ENCODE peak calls at places on chromosomes 5 and 9, in nine cellular contexts. N is OCI-LY7, K is dorsolateral prefrontal cortex, R is ovary, G is GM23338, I is astrocyte of the cerebellum, T is AG04449, U is AG09309, O is H9. V is an unnamed sample.

GRCh38 chr5:133485468-133485867 is 126.9 kb downstream of the FSTL4 start:
- DNase-seq in I (no peak), O (no peak), T (no peak), G (no peak), R (no peak), K (no peak), U (no peak), N (no peak), V (no peak)

GRCh38 chr5:156326718-156327259 is at the start of gene SGCD:
- DNase-seq in I (peak; percentile 55), T (peak; percentile 74), K (peak; percentile 50), G (peak; percentile 16), N (no peak), O (no peak), R (peak; percentile 60), U (peak; percentile 94), V (peak; percentile 4)

GRCh38 chr5:38069360-38069759 is 189.0 kb upstream of the EGFLAM start:
- DNase-seq in R (peak; percentile 33), I (no peak), T (no peak), K (no peak), N (no peak), U (no peak), O (no peak), G (no peak), V (no peak)

GRCh38 chr9:112846528-112847488 is 43.9 kb downstream of the SLC46A2 start:
- DNase-seq in N (no peak), U (no peak), K (no peak), G (peak; percentile 60), T (no peak), O (no peak), R (no peak), I (peak; percentile 19), V (no peak)

GRCh38 chr5:172321593-172321992 is 38.0 kb upstream of the UBTD2 start:
- DNase-seq in K (no peak), I (no peak), T (no peak), R (no peak), U (no peak), N (no peak), O (no peak), G (no peak), V (no peak)

GRCh38 chr5:147437161-147437596 is 72.7 kb downstream of the DPYSL3 start:
- DNase-seq in K (no peak), N (no peak), T (no peak), R (no peak), I (peak; percentile 87), U (no peak), G (peak; percentile 85), O (no peak), V (no peak)

GRCh38 chr5:55073211-55073610 is 29.2 kb upstream of the GZMA start:
- DNase-seq in I (no peak), G (no peak), T (no peak), U (no peak), K (no peak), O (no peak), N (no peak), R (no peak), V (no peak)

GRCh38 chr5:42740920-42741319 is 15.7 kb upstream of the CCDC152 start:
- DNase-seq in K (no peak), T (no peak), N (no peak), I (no peak), R (no peak), O (no peak), U (no peak), G (no peak), V (no peak)

GRCh38 chr5:41325074-41325473 is 111.7 kb upstream of the C6 start:
- DNase-seq in T (no peak), N (no peak), G (no peak), O (no peak), R (no peak), K (no peak), I (no peak), U (no peak), V (no peak)

GRCh38 chr5:15521349-15521937 is 21.5 kb downstream of the FBXL7 start:
- DNase-seq in N (no peak), K (no peak), R (no peak), T (no peak), U (no peak), G (no peak), O (no peak), I (no peak), V (no peak)

GRCh38 chr5:131846536-131846935 is 49.7 kb upstream of the FNIP1 start:
- DNase-seq in T (no peak), I (no peak), U (no peak), G (no peak), R (no peak), N (no peak), K (no peak), O (no peak), V (no peak)

GRCh38 chr5:82991678-82992323 is 85.4 kb downstream of the TMEM167A start:
- DNase-seq in K (no peak), U (no peak), N (no peak), T (no peak), G (no peak), O (no peak), I (no peak), R (no peak), V (no peak)

GRCh38 chr9:83056180-83056579 is 6.8 kb downstream of the RASEF start:
- DNase-seq in I (no peak), K (no peak), U (no peak), R (no peak), N (no peak), T (no peak), O (no peak), G (no peak), V (no peak)

GRCh38 chr9:126723807-126724172 is 81.0 kb upstream of the ZBTB43 start:
- DNase-seq in T (no peak), G (peak; percentile 86), O (peak; percentile 49), K (peak; percentile 63), I (no peak), R (no peak), N (peak; percentile 9), U (no peak), V (no peak)

GRCh38 chr5:180114304-180115003 is 42.9 kb upstream of the RNF130 start:
- DNase-seq in I (no peak), T (no peak), G (no peak), U (no peak), N (no peak), R (no peak), O (no peak), K (peak; percentile 43), V (no peak)

GRCh38 chr5:150258126-150258525 is 31.4 kb downstream of the CAMK2A start:
- DNase-seq in K (no peak), O (no peak), T (no peak), G (no peak), N (peak; percentile 16), R (no peak), I (no peak), U (no peak), V (no peak)

GRCh38 chr9:129136446-129137049 is 25.3 kb downstream of the PTPA start:
- DNase-seq in O (no peak), G (no peak), I (no peak), U (no peak), R (no peak), T (no peak), K (no peak), N (no peak), V (no peak)

GRCh38 chr9:124122813-124123462 is 111.4 kb downstream of the LHX2 start:
- DNase-seq in I (no peak), T (no peak), N (peak; percentile 39), G (no peak), K (no peak), U (no peak), R (no peak), O (no peak), V (no peak)
- TF ChIP-seq CTCF in I (peak; percentile 60), T (peak; percentile 43), N (peak; percentile 84), G (peak; percentile 53), K (no peak), U (peak; percentile 63), R (no peak), O (peak; percentile 54), V (no peak)

GRCh38 chr5:1299961-1300360 is 5.1 kb upstream of the TERT start:
- DNase-seq in G (no peak), I (no peak), R (no peak), N (no peak), K (no peak), U (no peak), O (peak; percentile 18), T (no peak), V (no peak)

GRCh38 chr5:1300581-1301083 is 5.8 kb upstream of the TERT start:
- DNase-seq in N (no peak), K (no peak), O (no peak), G (no peak), U (no peak), I (no peak), T (no peak), R (no peak), V (no peak)

GRCh38 chr5:1298067-1298551 is 3.2 kb upstream of the TERT start:
- DNase-seq in R (no peak), O (no peak), U (no peak), K (no peak), N (no peak), I (no peak), G (no peak), T (no peak), V (no peak)

GRCh38 chr5:1298723-1299510 is 4.0 kb upstream of the TERT start:
- DNase-seq in R (no peak), T (no peak), U (no peak), G (no peak), K (no peak), I (no peak), N (no peak), O (peak; percentile 19), V (no peak)

GRCh38 chr5:1299511-1299850 is 4.6 kb upstream of the TERT start:
- DNase-seq in G (no peak), U (no peak), K (no peak), R (no peak), O (peak; percentile 22), I (no peak), N (peak; percentile 53), T (no peak), V (no peak)
- TF ChIP-seq CTCF in G (peak; percentile 28), U (no peak), K (no peak), R (no peak), O (no peak), I (no peak), N (peak; percentile 41), T (no peak), V (no peak)

DNA sequence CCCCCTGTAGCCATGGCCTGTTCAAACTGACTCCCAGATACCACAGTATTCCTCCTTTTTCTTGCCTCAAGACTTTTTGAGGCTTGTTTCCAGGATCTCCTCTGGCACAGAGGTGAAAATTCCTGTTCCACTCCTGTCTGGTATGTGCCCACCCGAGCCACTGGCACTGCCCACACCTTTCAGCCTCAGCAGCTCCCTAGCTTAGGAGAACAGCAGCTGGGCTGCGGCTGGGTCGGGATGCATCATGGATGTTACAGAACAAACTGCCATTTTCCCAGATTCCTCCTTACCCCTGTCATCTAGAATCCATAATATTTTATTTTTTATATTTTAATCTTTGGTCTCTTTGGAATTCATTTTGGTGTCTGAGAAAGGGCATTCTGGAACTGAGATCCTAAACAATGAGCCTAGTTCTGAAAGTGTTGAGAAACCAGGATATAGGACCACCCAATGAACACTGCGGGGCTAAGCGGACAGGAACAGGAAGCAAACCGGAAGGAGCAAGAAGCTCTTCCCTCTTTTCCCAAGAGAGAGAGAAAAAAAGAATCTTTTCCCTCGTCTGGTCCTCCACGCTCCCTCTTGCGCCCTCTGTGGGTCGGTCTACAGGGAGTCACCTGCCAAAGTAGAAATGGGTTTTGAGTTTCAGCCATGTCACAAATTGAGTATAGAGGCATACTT is 12.5 kb downstream of the OR2S2 start:
- DNase-seq in K (no peak), G (peak; percentile 94), U (no peak), O (peak; percentile 82), I (peak; percentile 49), N (peak; percentile 63), T (no peak), R (peak; percentile 88), V (peak; percentile 87)
- TF ChIP-seq CTCF in K (peak; percentile 78), G (peak; percentile 90), U (peak; percentile 93), O (peak; percentile 86), I (peak; percentile 91), N (peak; percentile 97), T (peak; percentile 86), R (peak; percentile 72), V (peak; percentile 71)

GRCh38 chr9:69121155-69122085 is 52.7 kb upstream of the TJP2 start:
- DNase-seq in I (no peak), R (peak; percentile 56), T (no peak), G (peak; percentile 89), O (peak; percentile 76), N (peak; percentile 90), U (no peak), K (peak; percentile 55), V (peak; percentile 67)
- TF ChIP-seq CTCF in I (no peak), R (no peak), T (no peak), G (no peak), O (no peak), N (peak; percentile 62), U (no peak), K (no peak), V (no peak)